ENCODE peak calls at places on chromosomes 3 and 15, in four cellular contexts. One of them, this sample, is unnamed.
A peak's percentile ranks its signal among the peaks of the same experiment; 100 is the strongest.

GRCh38 chr15:67762610-67763368 is 62.5 kb upstream of the SKOR1 start:
- DNase-seq in fibroblast of pulmonary artery: no peak
- DNase-seq in GM19239: peak; percentile 50
- DNase-seq in NCI-H510A: no peak
- DNase-seq in this sample: peak; percentile 33

GRCh38 chr3:188061133-188061532 is 92.8 kb upstream of the LPP start:
- DNase-seq in fibroblast of pulmonary artery: peak; percentile 37
- DNase-seq in GM19239: no peak
- DNase-seq in NCI-H510A: no peak
- DNase-seq in this sample: no peak

GRCh38 chr3:178295257-178295912 is 240.9 kb upstream of the KCNMB2 start:
- DNase-seq in GM19239: no peak
- DNase-seq in fibroblast of pulmonary artery: peak; percentile 83
- DNase-seq in NCI-H510A: no peak
- DNase-seq in this sample: no peak

GRCh38 chr3:10263549-10264363 is 15.5 kb downstream of the TATDN2 start:
- DNase-seq in GM19239: no peak
- DNase-seq in fibroblast of pulmonary artery: peak; percentile 58
- DNase-seq in NCI-H510A: no peak
- DNase-seq in this sample: no peak

GRCh38 chr3:61808999-61809398 is 247.6 kb downstream of the PTPRG start:
- DNase-seq in NCI-H510A: no peak
- DNase-seq in GM19239: no peak
- DNase-seq in fibroblast of pulmonary artery: no peak
- DNase-seq in this sample: no peak

GRCh38 chr15:59587085-59587826 is 24.3 kb upstream of the GCNT3 start:
- DNase-seq in NCI-H510A: no peak
- DNase-seq in GM19239: no peak
- DNase-seq in fibroblast of pulmonary artery: no peak
- DNase-seq in this sample: no peak

GRCh38 chr15:72168833-72169232 is 28.8 kb downstream of the GRAMD2A start:
- DNase-seq in fibroblast of pulmonary artery: no peak
- DNase-seq in NCI-H510A: no peak
- DNase-seq in GM19239: no peak
- DNase-seq in this sample: no peak

GRCh38 chr3:42728056-42728455 is 25.5 kb upstream of the HHATL start:
- DNase-seq in NCI-H510A: no peak
- DNase-seq in fibroblast of pulmonary artery: no peak
- DNase-seq in GM19239: no peak
- DNase-seq in this sample: no peak

GRCh38 chr3:195270350-195271115 is 426 bp downstream of the XXYLT1 start:
- DNase-seq in fibroblast of pulmonary artery: peak; percentile 71
- DNase-seq in NCI-H510A: no peak
- DNase-seq in GM19239: peak; percentile 67
- DNase-seq in this sample: peak; percentile 65

GRCh38 chr3:119380697-119381096 is 82.7 kb downstream of the TMEM39A start:
- DNase-seq in fibroblast of pulmonary artery: peak; percentile 11
- DNase-seq in NCI-H510A: peak; percentile 0
- DNase-seq in GM19239: no peak
- DNase-seq in this sample: no peak

GRCh38 chr3:40336101-40336500 is 26.6 kb downstream of the EIF1B start:
- DNase-seq in GM19239: no peak
- DNase-seq in fibroblast of pulmonary artery: no peak
- DNase-seq in NCI-H510A: no peak
- DNase-seq in this sample: no peak

GRCh38 chr15:33587773-33588172 is 277.0 kb downstream of the RYR3 start:
- DNase-seq in NCI-H510A: no peak
- DNase-seq in GM19239: no peak
- DNase-seq in fibroblast of pulmonary artery: peak; percentile 83
- DNase-seq in this sample: no peak

GRCh38 chr3:170703121-170703588 is 117.3 kb upstream of the SLC7A14 start:
- DNase-seq in GM19239: no peak
- DNase-seq in NCI-H510A: no peak
- DNase-seq in fibroblast of pulmonary artery: peak; percentile 76
- DNase-seq in this sample: no peak

GRCh38 chr3:141412936-141413354 is 44.6 kb downstream of the ZBTB38 start:
- DNase-seq in GM19239: no peak
- DNase-seq in NCI-H510A: no peak
- DNase-seq in fibroblast of pulmonary artery: peak; percentile 82
- DNase-seq in this sample: no peak

GRCh38 chr15:42286445-42287029 is 13.3 kb upstream of the TMEM87A start:
- DNase-seq in fibroblast of pulmonary artery: peak; percentile 26
- DNase-seq in GM19239: no peak
- DNase-seq in NCI-H510A: no peak
- DNase-seq in this sample: no peak

GRCh38 chr15:101020451-101020850 is 101.3 kb downstream of the LRRK1 start:
- DNase-seq in fibroblast of pulmonary artery: no peak
- DNase-seq in GM19239: no peak
- DNase-seq in NCI-H510A: no peak
- DNase-seq in this sample: no peak

GRCh38 chr3:46705022-46705530 is 3.9 kb downstream of the TMIE start:
- DNase-seq in fibroblast of pulmonary artery: peak; percentile 71
- DNase-seq in NCI-H510A: peak; percentile 32
- DNase-seq in GM19239: peak; percentile 86
- DNase-seq in this sample: peak; percentile 62

GRCh38 chr3:124203292-124203691 is 211.4 kb upstream of the ROPN1 start:
- DNase-seq in GM19239: no peak
- DNase-seq in fibroblast of pulmonary artery: no peak
- DNase-seq in NCI-H510A: no peak
- DNase-seq in this sample: no peak

This sample was measured in GM12892.